ENCODE peak calls at places on chromosomes 12 and 14, in five cellular contexts. V is A549, U is GM12878, Y is HepG2, P is K562. T is an unnamed sample.

GRCh38 chr14:67513631-67514108 is 19.4 kb upstream of the PLEKHH1 start:
- DNase-seq in V (no peak), U (no peak), Y (no peak), P (no peak), T (no peak)

GRCh38 chr14:102962111-102962627 is 39.7 kb downstream of the AMN start:
- DNase-seq in V (no peak), U (no peak), Y (no peak), P (no peak), T (no peak)

GRCh38 chr12:111038941-111039340 is 118.6 kb upstream of the MYL2 start:
- DNase-seq in V (no peak), U (no peak), Y (no peak), P (no peak), T (no peak)

GRCh38 chr12:81294325-81295190 is 216.7 kb downstream of the ACSS3 start:
- DNase-seq in V (no peak), U (no peak), Y (no peak), P (no peak), T (no peak)

GRCh38 chr14:75428230-75429104 is 645 bp downstream of the JDP2 start:
- DNase-seq in V (peak), U (no peak), Y (no peak), P (peak), T (no peak)

GRCh38 chr12:27966870-27967269 is 5.7 kb downstream of the PTHLH start:
- DNase-seq in V (peak), U (no peak), Y (peak), P (peak), T (peak)

GRCh38 chr12:41188058-41188840 is at the start of gene PDZRN4:
- DNase-seq in V (no peak), U (no peak), Y (no peak), P (no peak), T (peak)

GRCh38 chr12:109625131-109625559 is 51.6 kb downstream of the MVK start:
- DNase-seq in V (peak), U (no peak), Y (no peak), P (peak), T (no peak)

GRCh38 chr12:11688831-11689230 is 39.4 kb downstream of the ETV6 start:
- DNase-seq in V (no peak), U (no peak), Y (no peak), P (no peak), T (no peak)

GRCh38 chr12:58915634-58916033 is 4.7 kb downstream of the LRIG3 start:
- DNase-seq in V (no peak), U (no peak), Y (no peak), P (no peak), T (peak)

GRCh38 chr12:80195143-80195726 is 95.9 kb downstream of the OTOGL start:
- DNase-seq in V (peak), U (no peak), Y (peak), P (peak), T (peak)

GRCh38 chr12:27123642-27124041 is 41.3 kb upstream of the C12orf71 start:
- DNase-seq in V (peak), U (no peak), Y (peak), P (peak), T (peak)

GRCh38 chr14:34872822-34873590 is 2.2 kb downstream of the BAZ1A start:
- DNase-seq in V (peak), U (no peak), Y (peak), P (no peak), T (no peak)

GRCh38 chr14:72433511-72433910 is 460.4 kb downstream of the DPF3 start:
- DNase-seq in V (peak), U (no peak), Y (no peak), P (no peak), T (no peak)

GRCh38 chr12:83805873-83806272 is 1106.7 kb downstream of the SLC6A15 start:
- DNase-seq in V (no peak), U (no peak), Y (no peak), P (no peak), T (no peak)

GRCh38 chr12:8156416-8156815 is 399 bp upstream of the ZNF705A start:
- DNase-seq in V (no peak), U (no peak), Y (no peak), P (no peak), T (no peak)

GRCh38 chr12:102543931-102544485 is 63.6 kb upstream of the IGF1 start:
- DNase-seq in V (no peak), U (no peak), Y (no peak), P (no peak), T (no peak)

GRCh38 chr14:81447018-81447770 is 47.1 kb upstream of the STON2 start:
- DNase-seq in V (no peak), U (no peak), Y (no peak), P (no peak), T (no peak)

GRCh38 chr12:130080205-130080604 is 82.1 kb upstream of the FZD10 start:
- DNase-seq in V (no peak), U (no peak), Y (no peak), P (no peak), T (no peak)

GRCh38 chr14:23056257-23056955 is 914 bp downstream of the CDH24 start:
- DNase-seq in V (peak), U (no peak), Y (peak), P (peak), T (peak)

GRCh38 chr12:3247596-3248270 is 170.6 kb downstream of the TSPAN9 start:
- DNase-seq in V (no peak), U (no peak), Y (no peak), P (no peak), T (no peak)

GRCh38 chr12:89333564-89334252 is 18.6 kb downstream of the DUSP6 start:
- DNase-seq in V (no peak), U (no peak), Y (no peak), P (no peak), T (no peak)

GRCh38 chr12:106192659-106193403 is 54.1 kb upstream of the NUAK1 start:
- DNase-seq in V (no peak), U (no peak), Y (no peak), P (no peak), T (no peak)

GRCh38 chr12:2454778-2455177 is 340.0 kb upstream of the FKBP4 start:
- DNase-seq in V (no peak), U (no peak), Y (no peak), P (no peak), T (no peak)

GRCh38 chr12:132333273-132333672 is 3.9 kb upstream of the GALNT9 start:
- DNase-seq in V (no peak), U (no peak), Y (no peak), P (no peak), T (no peak)

GRCh38 chr14:65958664-65959562 is 527.3 kb upstream of the CCDC196 start:
- DNase-seq in V (peak), U (no peak), Y (peak), P (peak), T (peak)
- TF ChIP-seq MYC in V (no peak), U (no peak), Y (no peak), P (no peak), T (no peak)

GRCh38 chr12:100258127-100258526 is 8.8 kb downstream of the DEPDC4 start:
- DNase-seq in V (no peak), U (no peak), Y (no peak), P (no peak), T (no peak)
- H3K4me2 ChIP-seq in V (no peak), U (no peak), Y (no peak), P (no peak), T (no peak)

GRCh38 chr14:105885561-105886320 is 359.4 kb downstream of the TMEM121 start:
- DNase-seq in V (no peak), U (no peak), Y (no peak), P (no peak), T (no peak)
- TF ChIP-seq MYC in V (no peak), U (no peak), Y (no peak), P (no peak), T (no peak)

GRCh38 chr12:1425396-1425729 is 169.0 kb downstream of the FBXL14 start:
- DNase-seq in V (no peak), U (no peak), Y (no peak), P (no peak), T (no peak)

GRCh38 chr12:1419849-1420371 is 174.5 kb downstream of the FBXL14 start:
- DNase-seq in V (no peak), U (no peak), Y (no peak), P (no peak), T (no peak)

GRCh38 chr12:1422604-1423315 is 171.6 kb downstream of the FBXL14 start:
- DNase-seq in V (no peak), U (peak), Y (no peak), P (no peak), T (no peak)

GRCh38 chr12:1421091-1421902 is 173.1 kb downstream of the FBXL14 start:
- DNase-seq in V (no peak), U (no peak), Y (no peak), P (no peak), T (no peak)

GRCh38 chr12:1424674-1425395 is 169.5 kb downstream of the FBXL14 start:
- DNase-seq in V (no peak), U (no peak), Y (no peak), P (no peak), T (no peak)
- H3K4me2 ChIP-seq in V (no peak), U (no peak), Y (no peak), P (no peak), T (no peak)